ENCODE peak calls at places on chromosomes 11 and 22, in eight cellular contexts. E is tibial artery, H is fibroblast of lung, B is HCT116, Y is Peyer's patch, G is gastrocnemius medialis, M is cardiac muscle cell, J is lower lobe of right lung. O is an unnamed sample.
A peak's percentile ranks its signal among the peaks of the same experiment; 100 is the strongest.

GRCh38 chr11:126338346-126339055 is 17.0 kb upstream of the ST3GAL4 start:
- DNase-seq in E (peak; percentile 15), H (no peak), B (no peak), Y (no peak), G (no peak), M (no peak), J (no peak), O (no peak)

GRCh38 chr22:38505595-38506117 is 455 bp downstream of the DDX17 start:
- DNase-seq in E (peak; percentile 70), H (peak; percentile 60), B (no peak), Y (peak; percentile 83), G (peak; percentile 82), M (peak; percentile 68), J (peak; percentile 83), O (no peak)

GRCh38 chr11:118086913-118087768 is at the start of gene SMIM35:
- DNase-seq in E (no peak), H (no peak), B (no peak), Y (no peak), G (no peak), M (no peak), J (no peak), O (no peak)

GRCh38 chr11:107710301-107710700 is 1.6 kb downstream of the SLN start:
- DNase-seq in E (no peak), H (no peak), B (no peak), Y (no peak), G (no peak), M (no peak), J (no peak), O (no peak)

GRCh38 chr11:113316251-113316650 is 1.9 kb downstream of the TTC12 start:
- DNase-seq in E (no peak), H (no peak), B (no peak), Y (no peak), G (no peak), M (no peak), J (no peak), O (no peak)

GRCh38 chr11:20604864-20605601 is 5.6 kb downstream of the SLC6A5 start:
- DNase-seq in E (no peak), H (no peak), B (no peak), Y (no peak), G (no peak), M (no peak), J (no peak), O (no peak)

GRCh38 chr11:107151579-107151978 is 133.3 kb upstream of the GUCY1A2 start:
- DNase-seq in E (no peak), H (no peak), B (no peak), Y (no peak), G (no peak), M (no peak), J (no peak), O (no peak)

GRCh38 chr22:44245438-44245837 is 64.7 kb downstream of the PARVG start:
- DNase-seq in E (no peak), H (no peak), B (no peak), Y (no peak), G (no peak), M (no peak), J (no peak), O (no peak)

GRCh38 chr22:37383342-37383741 is 43.9 kb downstream of the ELFN2 start:
- DNase-seq in E (no peak), H (no peak), B (no peak), Y (no peak), G (no peak), M (no peak), J (no peak), O (no peak)

GRCh38 chr11:10623797-10624761 is 55.6 kb upstream of the LYVE1 start:
- DNase-seq in E (no peak), H (no peak), B (peak; percentile 43), Y (no peak), G (peak; percentile 35), M (peak; percentile 40), J (peak; percentile 80), O (no peak)

GRCh38 chr11:12086271-12087074 is 23.9 kb upstream of the MICAL2 start:
- DNase-seq in E (peak; percentile 89), H (peak; percentile 99), B (peak; percentile 63), Y (peak; percentile 76), G (peak; percentile 79), M (no peak), J (no peak), O (peak; percentile 94)

GRCh38 chr22:22720724-22721261 is 76.4 kb downstream of the GGTLC2 start:
- DNase-seq in E (peak; percentile 38), H (no peak), B (no peak), Y (peak; percentile 63), G (no peak), M (no peak), J (no peak), O (no peak)

GRCh38 chr11:47333526-47333845 is 19.0 kb downstream of the MYBPC3 start:
- DNase-seq in E (no peak), H (no peak), B (no peak), Y (no peak), G (no peak), M (no peak), J (no peak), O (no peak)
- TF ChIP-seq CTCF in E (no peak), H (no peak), B (no peak), Y (no peak), G (no peak), M (no peak), J (no peak), O (no peak)

DNA sequence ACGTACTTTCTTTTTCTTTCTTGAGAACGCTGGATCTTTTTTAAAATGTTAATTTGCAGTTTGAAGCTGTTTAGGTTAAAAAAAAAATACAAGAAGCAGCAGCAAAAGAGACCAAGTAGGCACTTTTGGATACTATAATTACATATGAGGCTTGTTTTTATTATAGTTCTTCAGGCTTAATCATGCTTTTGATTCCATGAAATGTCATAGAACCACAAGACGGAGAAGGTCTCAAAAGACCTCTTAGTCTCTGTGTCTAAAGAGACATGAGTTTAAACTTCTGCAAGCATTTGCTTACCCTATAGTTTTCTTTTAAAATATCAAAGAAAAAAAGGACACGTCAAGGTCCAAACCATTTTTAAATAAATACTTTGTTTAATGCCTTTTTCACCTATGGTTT is 18.8 kb upstream of the MMP20 start:
- DNase-seq in E (no peak), H (no peak), B (no peak), Y (no peak), G (no peak), M (no peak), J (no peak), O (no peak)
- H3K4me3 ChIP-seq in E (no peak overlapping the region), H (no peak overlapping the region), B (no peak overlapping the region), Y (no peak overlapping the region), G (no peak overlapping the region), M (no peak overlapping the region), J (no peak overlapping the region), O (no peak overlapping the region)

GRCh38 chr22:46321387-46321775 is 14.1 kb upstream of the TRMU start:
- DNase-seq in E (no peak), H (no peak), B (no peak), Y (no peak), G (no peak), M (no peak), J (no peak), O (no peak)

GRCh38 chr22:46319319-46319718 is 16.2 kb upstream of the TRMU start:
- DNase-seq in E (no peak), H (no peak), B (no peak), Y (no peak), G (no peak), M (no peak), J (peak; percentile 14), O (no peak)

GRCh38 chr22:46322711-46323110 is 12.8 kb upstream of the TRMU start:
- DNase-seq in E (no peak), H (no peak), B (no peak), Y (no peak), G (no peak), M (no peak), J (no peak), O (no peak)

GRCh38 chr22:46320166-46320710 is 15.3 kb upstream of the TRMU start:
- DNase-seq in E (no peak), H (no peak), B (no peak), Y (no peak), G (no peak), M (no peak), J (no peak), O (no peak)

GRCh38 chr22:46320716-46321386 is 14.7 kb upstream of the TRMU start:
- DNase-seq in E (no peak), H (no peak), B (no peak), Y (no peak), G (no peak), M (no peak), J (no peak), O (no peak)
- H3K36me3 ChIP-seq in E (no peaks in the 10 kb centered on the region), H (peaks cover 16% of the 10 kb centered on the region), B (peaks cover 35% of the 10 kb centered on the region), Y (no peaks in the 10 kb centered on the region), G (no peaks in the 10 kb centered on the region), M (no peaks in the 10 kb centered on the region), J (no peaks in the 10 kb centered on the region), O (peaks cover 1% of the 10 kb centered on the region)

GRCh38 chr11:2693851-2694261 is 5.9 kb downstream of the KCNQ1OT1 start:
- DNase-seq in E (peak; percentile 9), H (no peak), B (no peak), Y (peak; percentile 43), G (peak; percentile 9), M (no peak), J (no peak), O (no peak)
- TF ChIP-seq CTCF in E (no peak), H (no peak), B (peak; percentile 26), Y (no peak), G (no peak), M (no peak), J (no peak), O (no peak)

GRCh38 chr11:110852925-110853324 is 140.7 kb upstream of the ARHGAP20 start:
- DNase-seq in E (no peak), H (no peak), B (no peak), Y (no peak), G (peak; percentile 14), M (no peak), J (no peak), O (no peak)

GRCh38 chr11:110855246-110855645 is 143.0 kb upstream of the ARHGAP20 start:
- DNase-seq in E (no peak), H (no peak), B (no peak), Y (no peak), G (no peak), M (no peak), J (no peak), O (no peak)

GRCh38 chr11:110856340-110856739 is 144.1 kb upstream of the ARHGAP20 start:
- DNase-seq in E (no peak), H (no peak), B (no peak), Y (no peak), G (no peak), M (no peak), J (no peak), O (no peak)

DNA sequence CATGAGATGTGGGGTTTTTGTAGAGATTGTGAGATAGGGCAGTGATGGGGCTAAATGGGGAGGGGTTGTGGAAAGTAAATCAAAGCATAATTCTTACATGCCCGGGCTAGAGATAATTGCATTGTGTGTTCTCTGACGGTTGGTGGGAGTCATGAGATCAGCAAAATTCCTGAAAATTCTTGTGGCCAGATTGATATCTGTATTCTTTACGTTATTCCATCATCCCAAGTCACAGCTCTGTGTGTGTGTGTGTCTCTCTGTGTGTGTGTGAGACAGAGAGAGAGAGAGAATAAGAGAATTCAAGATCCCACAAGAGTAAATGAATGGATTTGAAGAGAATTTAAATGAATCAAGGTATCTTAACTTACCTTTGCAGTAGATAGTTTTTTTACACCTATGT is 138.6 kb upstream of the ARHGAP20 start:
- DNase-seq in E (no peak), H (peak; percentile 75), B (no peak), Y (no peak), G (no peak), M (no peak), J (no peak), O (no peak)
- H3K4me3 ChIP-seq in E (no peak overlapping the region), H (no peak overlapping the region), B (no peak overlapping the region), Y (no peak overlapping the region), G (no peak overlapping the region), M (no peak overlapping the region), J (no peak overlapping the region), O (no peak overlapping the region)